ENCODE peak calls at places on chromosomes 13 and 19, in nine cellular contexts. I, H, B, K, V, P, G, Z and S are unnamed samples.

GRCh38 chr13:32737111-32737571 is 150.9 kb downstream of the PDS5B start:
- DNase-seq in I (no peak), H (no peak), B (no peak), K (no peak), V (no peak), P (no peak), G (no peak), Z (no peak), S (no peak)

GRCh38 chr13:114130708-114131580 is 1.5 kb downstream of the RASA3 start:
- DNase-seq in I (peak; percentile 59), H (peak; percentile 35), B (peak; percentile 18), K (peak; percentile 56), V (peak; percentile 55), P (peak; percentile 59), G (peak; percentile 48), Z (peak; percentile 77), S (no peak)

GRCh38 chr19:16671652-16672274 is 10.8 kb downstream of the TMEM38A start:
- DNase-seq in I (no peak), H (no peak), B (no peak), K (no peak), V (peak; percentile 56), P (no peak), G (no peak), Z (no peak), S (no peak)

GRCh38 chr19:8306235-8307054 is 1.7 kb downstream of the CD320 start:
- DNase-seq in I (no peak), H (no peak), B (no peak), K (peak; percentile 4), V (no peak), P (no peak), G (no peak), Z (no peak), S (no peak)

GRCh38 chr19:3479177-3479818 is 1.0 kb downstream of the SMIM24 start:
- DNase-seq in I (peak; percentile 76), H (no peak), B (peak; percentile 66), K (no peak), V (no peak), P (no peak), G (peak; percentile 25), Z (no peak), S (no peak)

GRCh38 chr13:34611678-34612077 is 330.4 kb upstream of the NBEA start:
- DNase-seq in I (no peak), H (no peak), B (no peak), K (no peak), V (no peak), P (no peak), G (no peak), Z (no peak), S (no peak)

GRCh38 chr13:114100446-114101320 is 31.7 kb downstream of the RASA3 start:
- DNase-seq in I (no peak), H (no peak), B (no peak), K (no peak), V (no peak), P (no peak), G (no peak), Z (no peak), S (no peak)

GRCh38 chr19:16319466-16319865 is 5.2 kb upstream of the KLF2 start:
- DNase-seq in I (no peak), H (no peak), B (no peak), K (no peak), V (no peak), P (no peak), G (no peak), Z (no peak), S (no peak)

GRCh38 chr13:37173214-37173613 is 67.8 kb upstream of the CSNK1A1L start:
- DNase-seq in I (no peak), H (no peak), B (no peak), K (no peak), V (no peak), P (peak; percentile 69), G (no peak), Z (no peak), S (no peak)

GRCh38 chr19:47854459-47854858 is 4.6 kb upstream of the TPRX2 start:
- DNase-seq in I (no peak), H (no peak), B (no peak), K (no peak), V (no peak), P (no peak), G (no peak), Z (no peak), S (no peak)

GRCh38 chr19:2055871-2056809 is 5.1 kb upstream of the MKNK2 start:
- DNase-seq in I (no peak), H (no peak), B (peak; percentile 80), K (no peak), V (peak; percentile 71), P (no peak), G (no peak), Z (no peak), S (no peak)

GRCh38 chr19:9869008-9869617 is 34.0 kb downstream of the PIN1 start:
- DNase-seq in I (no peak), H (no peak), B (no peak), K (no peak), V (no peak), P (no peak), G (no peak), Z (no peak), S (no peak)

GRCh38 chr19:41657157-41657556 is 30.3 kb upstream of the CEACAM4 start:
- DNase-seq in I (no peak), H (no peak), B (no peak), K (no peak), V (no peak), P (no peak), G (no peak), Z (no peak), S (no peak)

GRCh38 chr19:4053423-4054324 is 13.0 kb downstream of the ZBTB7A start:
- DNase-seq in I (no peak), H (no peak), B (no peak), K (no peak), V (no peak), P (no peak), G (no peak), Z (no peak), S (no peak)

GRCh38 chr19:18488403-18488723 is 33.5 kb downstream of the ELL start:
- DNase-seq in I (no peak), H (no peak), B (peak; percentile 35), K (no peak), V (no peak), P (no peak), G (no peak), Z (no peak), S (no peak)

GRCh38 chr13:76225815-76226489 is 589.8 kb downstream of the LMO7 start:
- DNase-seq in I (no peak), H (no peak), B (no peak), K (no peak), V (peak; percentile 33), P (peak; percentile 38), G (no peak), Z (no peak), S (no peak)

GRCh38 chr13:80979035-80979641 is 638.2 kb upstream of the SPRY2 start:
- DNase-seq in I (peak; percentile 23), H (no peak), B (peak; percentile 70), K (peak; percentile 45), V (no peak), P (peak; percentile 15), G (no peak), Z (peak; percentile 88), S (no peak)

GRCh38 chr19:8366961-8367326 is 3.0 kb downstream of the ANGPTL4 start:
- DNase-seq in I (no peak), H (no peak), B (no peak), K (no peak), V (no peak), P (no peak), G (no peak), Z (peak; percentile 47), S (no peak)